ENCODE peak calls at places on chromosomes 12 and 14, in nine cellular contexts. One of them, this sample, is unnamed.

GRCh38 chr14:73714656-73715081 is 485 bp upstream of the PNMA1 start:
- DNase-seq in endothelial cell of umbilical vein: no peak
- DNase-seq in stomach: no peak
- DNase-seq in ovary: no peak
- DNase-seq in neural crest cell: no peak
- DNase-seq in choroid plexus epithelial cell: no peak
- DNase-seq in fibroblast of the aortic adventitia: peak
- DNase-seq in fibroblast of mammary gland: peak
- DNase-seq in MM.1S: no peak
- DNase-seq in this sample: no peak

GRCh38 chr12:53743277-53744129 is 8.3 kb downstream of the CISTR start:
- DNase-seq in MM.1S: peak
- DNase-seq in fibroblast of mammary gland: peak
- DNase-seq in endothelial cell of umbilical vein: peak
- DNase-seq in ovary: peak
- DNase-seq in choroid plexus epithelial cell: peak
- DNase-seq in stomach: peak
- DNase-seq in fibroblast of the aortic adventitia: peak
- DNase-seq in neural crest cell: peak
- DNase-seq in this sample: peak

GRCh38 chr14:65412881-65413738 is 580 bp downstream of the FUT8 start:
- DNase-seq in neural crest cell: peak
- DNase-seq in MM.1S: no peak
- DNase-seq in fibroblast of the aortic adventitia: peak
- DNase-seq in choroid plexus epithelial cell: peak
- DNase-seq in fibroblast of mammary gland: peak
- DNase-seq in stomach: peak
- DNase-seq in endothelial cell of umbilical vein: peak
- DNase-seq in ovary: no peak
- DNase-seq in this sample: peak

GRCh38 chr12:58920102-58920955 is at the start of gene LRIG3:
- DNase-seq in stomach: peak
- DNase-seq in endothelial cell of umbilical vein: peak
- DNase-seq in ovary: peak
- DNase-seq in MM.1S: peak
- DNase-seq in neural crest cell: peak
- DNase-seq in fibroblast of the aortic adventitia: peak
- DNase-seq in fibroblast of mammary gland: peak
- DNase-seq in choroid plexus epithelial cell: peak
- DNase-seq in this sample: peak

GRCh38 chr12:108837239-108837638 is 20.1 kb downstream of the SSH1 start:
- DNase-seq in endothelial cell of umbilical vein: no peak
- DNase-seq in MM.1S: no peak
- DNase-seq in choroid plexus epithelial cell: no peak
- DNase-seq in fibroblast of the aortic adventitia: no peak
- DNase-seq in ovary: no peak
- DNase-seq in fibroblast of mammary gland: no peak
- DNase-seq in neural crest cell: no peak
- DNase-seq in stomach: no peak
- DNase-seq in this sample: no peak

GRCh38 chr14:20696776-20697175 is 8.2 kb downstream of the ANG start:
- DNase-seq in MM.1S: no peak
- DNase-seq in neural crest cell: no peak
- DNase-seq in choroid plexus epithelial cell: no peak
- DNase-seq in fibroblast of the aortic adventitia: no peak
- DNase-seq in fibroblast of mammary gland: no peak
- DNase-seq in ovary: no peak
- DNase-seq in endothelial cell of umbilical vein: no peak
- DNase-seq in stomach: no peak
- DNase-seq in this sample: no peak

GRCh38 chr12:130799051-130799450 is 40.0 kb downstream of the STX2 start:
- DNase-seq in choroid plexus epithelial cell: no peak
- DNase-seq in fibroblast of the aortic adventitia: no peak
- DNase-seq in ovary: no peak
- DNase-seq in endothelial cell of umbilical vein: no peak
- DNase-seq in fibroblast of mammary gland: no peak
- DNase-seq in neural crest cell: no peak
- DNase-seq in stomach: no peak
- DNase-seq in MM.1S: no peak
- DNase-seq in this sample: no peak

GRCh38 chr12:82413994-82414393 is 55.7 kb downstream of the METTL25 start:
- DNase-seq in endothelial cell of umbilical vein: peak
- DNase-seq in choroid plexus epithelial cell: no peak
- DNase-seq in MM.1S: no peak
- DNase-seq in fibroblast of the aortic adventitia: peak
- DNase-seq in stomach: no peak
- DNase-seq in ovary: no peak
- DNase-seq in neural crest cell: no peak
- DNase-seq in fibroblast of mammary gland: no peak
- DNase-seq in this sample: no peak

GRCh38 chr12:108786450-108786849 is 55.1 kb upstream of the CORO1C start:
- DNase-seq in endothelial cell of umbilical vein: no peak
- DNase-seq in MM.1S: no peak
- DNase-seq in choroid plexus epithelial cell: no peak
- DNase-seq in neural crest cell: no peak
- DNase-seq in ovary: no peak
- DNase-seq in fibroblast of the aortic adventitia: no peak
- DNase-seq in fibroblast of mammary gland: no peak
- DNase-seq in stomach: no peak
- DNase-seq in this sample: no peak

GRCh38 chr14:98819132-98819866 is 452.7 kb downstream of the BCL11B start:
- DNase-seq in fibroblast of the aortic adventitia: no peak
- DNase-seq in endothelial cell of umbilical vein: no peak
- DNase-seq in MM.1S: no peak
- DNase-seq in choroid plexus epithelial cell: no peak
- DNase-seq in neural crest cell: no peak
- DNase-seq in stomach: no peak
- DNase-seq in fibroblast of mammary gland: no peak
- DNase-seq in ovary: no peak
- DNase-seq in this sample: peak

GRCh38 chr14:104009297-104009696 is 67.0 kb upstream of the RD3L start:
- DNase-seq in fibroblast of the aortic adventitia: no peak
- DNase-seq in neural crest cell: no peak
- DNase-seq in ovary: no peak
- DNase-seq in endothelial cell of umbilical vein: no peak
- DNase-seq in fibroblast of mammary gland: peak
- DNase-seq in MM.1S: no peak
- DNase-seq in choroid plexus epithelial cell: peak
- DNase-seq in stomach: no peak
- DNase-seq in this sample: no peak

GRCh38 chr14:91515979-91516378 is 5.9 kb upstream of the PPP4R3A start:
- DNase-seq in ovary: no peak
- DNase-seq in neural crest cell: no peak
- DNase-seq in fibroblast of the aortic adventitia: no peak
- DNase-seq in fibroblast of mammary gland: no peak
- DNase-seq in MM.1S: no peak
- DNase-seq in endothelial cell of umbilical vein: no peak
- DNase-seq in stomach: no peak
- DNase-seq in choroid plexus epithelial cell: no peak
- DNase-seq in this sample: no peak

DNA sequence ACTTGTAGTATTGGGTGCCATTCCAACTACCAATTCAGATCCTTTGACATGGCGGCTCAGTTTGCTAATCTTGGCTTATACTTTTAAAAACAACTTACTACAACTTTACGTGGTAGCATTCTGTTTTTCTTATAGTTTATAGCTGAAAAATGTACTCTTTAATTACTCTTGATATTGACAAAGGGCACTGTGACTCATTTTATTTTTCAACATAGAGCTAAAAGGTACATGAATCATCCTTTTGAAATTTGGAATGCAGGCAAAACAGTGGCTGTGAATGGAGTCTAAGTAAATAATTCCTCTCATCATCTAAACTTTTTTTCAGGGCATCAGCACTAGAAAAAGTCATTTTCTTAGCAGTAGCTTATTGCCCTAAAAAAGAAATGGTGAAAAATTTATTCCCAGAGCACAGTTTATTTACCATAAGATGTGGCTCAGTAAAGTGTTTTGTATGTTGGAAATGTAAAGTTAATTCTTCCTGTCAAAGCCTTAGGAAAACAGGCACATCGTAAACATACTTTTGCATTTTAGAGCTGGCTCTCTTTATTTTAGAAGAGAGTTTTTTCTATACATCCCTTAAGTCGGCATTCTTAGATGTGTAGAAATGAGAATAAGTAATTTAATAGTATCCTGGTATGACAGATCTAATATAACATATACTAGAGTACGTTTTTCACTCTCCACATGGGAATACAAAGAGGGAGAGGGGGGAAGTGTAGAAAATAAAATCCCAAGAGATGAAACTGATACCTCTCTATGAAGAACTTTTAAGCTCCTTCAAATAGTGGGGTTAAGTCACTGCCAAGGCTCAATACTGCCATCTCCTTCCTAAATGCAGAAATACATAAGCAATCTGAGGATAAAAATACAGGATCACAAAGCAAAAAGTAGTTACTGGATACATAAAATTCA is 55.2 kb downstream of the SLC25A21 start:
- DNase-seq in endothelial cell of umbilical vein: peak
- DNase-seq in neural crest cell: no peak
- DNase-seq in choroid plexus epithelial cell: peak
- DNase-seq in fibroblast of the aortic adventitia: peak
- DNase-seq in fibroblast of mammary gland: peak
- DNase-seq in stomach: no peak
- DNase-seq in MM.1S: no peak
- DNase-seq in ovary: no peak
- DNase-seq in this sample: no peak
- TF ChIP-seq CTCF in endothelial cell of umbilical vein: peak
- TF ChIP-seq CTCF in neural crest cell: no peak
- TF ChIP-seq CTCF in choroid plexus epithelial cell: peak
- TF ChIP-seq CTCF in fibroblast of the aortic adventitia: peak
- TF ChIP-seq CTCF in fibroblast of mammary gland: peak
- TF ChIP-seq CTCF in stomach: no peak
- TF ChIP-seq CTCF in MM.1S: peak
- TF ChIP-seq CTCF in ovary: no peak
- TF ChIP-seq CTCF in this sample: no peak

GRCh38 chr12:117333331-117334000 is 28.0 kb downstream of the NOS1 start:
- DNase-seq in endothelial cell of umbilical vein: no peak
- DNase-seq in neural crest cell: no peak
- DNase-seq in fibroblast of the aortic adventitia: no peak
- DNase-seq in ovary: no peak
- DNase-seq in MM.1S: no peak
- DNase-seq in choroid plexus epithelial cell: no peak
- DNase-seq in fibroblast of mammary gland: no peak
- DNase-seq in stomach: no peak
- DNase-seq in this sample: peak
- TF ChIP-seq CTCF in endothelial cell of umbilical vein: no peak
- TF ChIP-seq CTCF in neural crest cell: no peak
- TF ChIP-seq CTCF in fibroblast of the aortic adventitia: no peak
- TF ChIP-seq CTCF in ovary: no peak
- TF ChIP-seq CTCF in MM.1S: no peak
- TF ChIP-seq CTCF in choroid plexus epithelial cell: no peak
- TF ChIP-seq CTCF in fibroblast of mammary gland: no peak
- TF ChIP-seq CTCF in stomach: no peak
- TF ChIP-seq CTCF in this sample: no peak

DNA sequence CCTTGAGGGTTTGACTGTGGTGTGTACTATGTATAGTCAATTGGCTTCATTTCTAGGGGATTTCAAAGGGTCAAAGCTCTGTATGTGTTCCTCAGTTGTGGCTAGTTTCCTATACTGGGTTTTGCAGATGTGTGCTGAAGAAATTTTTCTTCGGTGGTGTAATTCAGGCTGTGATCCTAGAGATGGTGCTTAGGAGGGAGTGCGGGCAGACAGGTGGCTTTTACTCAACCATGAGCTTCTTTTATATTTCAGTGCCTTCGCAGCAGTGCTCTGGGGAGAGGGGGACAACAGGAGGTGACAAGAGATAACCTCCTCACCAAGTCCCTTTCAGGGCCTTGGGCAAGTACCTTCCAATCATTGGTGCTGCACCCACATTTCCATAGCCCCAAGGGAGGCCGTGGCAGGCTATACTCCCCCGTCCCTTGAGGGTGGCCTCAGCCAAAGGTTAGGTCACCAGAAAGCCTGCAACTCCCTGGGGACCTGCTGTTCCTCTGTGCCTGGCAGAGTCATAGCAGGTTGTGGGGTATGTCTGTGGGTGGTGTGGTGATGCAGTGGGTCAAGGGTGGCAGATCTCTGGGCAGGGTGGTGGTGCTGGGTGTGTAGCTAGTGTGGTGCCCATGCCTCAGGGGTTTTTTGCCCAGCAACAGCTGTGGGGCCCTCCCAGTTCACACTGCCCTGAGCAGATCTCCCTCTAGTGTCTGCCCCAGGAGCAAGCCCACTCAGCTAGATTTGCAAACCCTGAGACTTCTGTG is 37.0 kb upstream of the TMX1 start:
- DNase-seq in neural crest cell: no peak
- DNase-seq in MM.1S: no peak
- DNase-seq in stomach: no peak
- DNase-seq in choroid plexus epithelial cell: no peak
- DNase-seq in ovary: no peak
- DNase-seq in fibroblast of the aortic adventitia: no peak
- DNase-seq in fibroblast of mammary gland: no peak
- DNase-seq in endothelial cell of umbilical vein: no peak
- DNase-seq in this sample: no peak
- TF ChIP-seq CTCF in neural crest cell: no peak
- TF ChIP-seq CTCF in MM.1S: no peak
- TF ChIP-seq CTCF in stomach: no peak
- TF ChIP-seq CTCF in choroid plexus epithelial cell: no peak
- TF ChIP-seq CTCF in ovary: no peak
- TF ChIP-seq CTCF in fibroblast of the aortic adventitia: no peak
- TF ChIP-seq CTCF in fibroblast of mammary gland: no peak
- TF ChIP-seq CTCF in endothelial cell of umbilical vein: no peak
- TF ChIP-seq CTCF in this sample: no peak

DNA sequence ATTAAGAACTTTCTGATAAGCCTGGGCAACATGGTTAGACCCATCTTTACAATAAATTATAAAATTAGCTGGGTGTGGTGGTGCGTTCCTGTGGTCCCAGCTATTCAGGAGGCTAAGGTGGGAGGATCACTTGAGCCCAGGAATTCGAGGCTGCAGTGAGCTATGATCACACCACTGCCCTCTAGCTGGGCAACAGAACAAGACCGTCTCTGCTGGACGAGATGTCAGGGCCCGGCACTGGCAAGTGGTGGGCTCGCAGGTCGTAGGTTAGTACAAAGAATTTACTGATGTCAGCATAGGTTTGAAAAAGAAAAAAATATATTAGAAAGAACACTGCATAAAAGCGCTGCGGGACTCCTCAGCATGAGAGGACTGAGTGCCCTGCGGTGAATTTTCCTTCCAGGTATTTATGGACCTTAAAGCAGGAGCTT is 15.7 kb upstream of the VSIG10 start:
- DNase-seq in endothelial cell of umbilical vein: no peak
- DNase-seq in fibroblast of the aortic adventitia: no peak
- DNase-seq in MM.1S: no peak
- DNase-seq in choroid plexus epithelial cell: no peak
- DNase-seq in fibroblast of mammary gland: no peak
- DNase-seq in neural crest cell: no peak
- DNase-seq in ovary: no peak
- DNase-seq in stomach: no peak
- DNase-seq in this sample: no peak
- TF ChIP-seq CTCF in endothelial cell of umbilical vein: no peak
- TF ChIP-seq CTCF in fibroblast of the aortic adventitia: no peak
- TF ChIP-seq CTCF in MM.1S: no peak
- TF ChIP-seq CTCF in choroid plexus epithelial cell: no peak
- TF ChIP-seq CTCF in fibroblast of mammary gland: no peak
- TF ChIP-seq CTCF in neural crest cell: no peak
- TF ChIP-seq CTCF in ovary: no peak
- TF ChIP-seq CTCF in stomach: no peak
- TF ChIP-seq CTCF in this sample: no peak